ENCODE peak calls at places on chromosome 22, in nine cellular contexts. K, D, P, W, S, T, G, V and R are unnamed samples. For H3K9me3, the result is how much of the 10 kb centered on the place peaks cover.

GRCh38 chr22:28108851-28109250 is 189.8 kb upstream of the PITPNB start:
- DNase-seq in G (no peak), S (no peak), T (no peak), W (no peak), V (no peak), K (no peak), P (no peak), D (no peak), R (no peak)

GRCh38 chr22:18114495-18114894 is 3.9 kb downstream of the TUBA8 start:
- DNase-seq in V (no peak), G (peak), S (no peak), W (no peak), D (no peak), P (no peak), T (no peak), K (no peak), R (no peak)

GRCh38 chr22:17108256-17109112 is 12.7 kb downstream of the TMEM121B start:
- DNase-seq in V (no peak), S (no peak), W (no peak), D (peak), T (no peak), K (no peak), P (no peak), G (no peak), R (no peak)

GRCh38 chr22:28909375-28909774 is 26.0 kb downstream of the ZNRF3 start:
- DNase-seq in P (no peak), D (no peak), G (no peak), V (no peak), T (no peak), S (no peak), W (no peak), K (no peak), R (no peak)

GRCh38 chr22:20781272-20781990 is 7.5 kb downstream of the SERPIND1 start:
- DNase-seq in T (no peak), P (no peak), W (no peak), K (no peak), V (no peak), G (no peak), D (no peak), S (no peak), R (no peak)

GRCh38 chr22:45335021-45335818 is 25.5 kb downstream of the FAM118A start:
- DNase-seq in T (no peak), G (peak), W (peak), S (no peak), V (no peak), K (peak), P (no peak), D (no peak), R (peak)

GRCh38 chr22:30890689-30891442 is 77.7 kb downstream of the MORC2 start:
- DNase-seq in V (peak), G (no peak), D (peak), T (peak), S (no peak), K (peak), W (no peak), P (no peak), R (peak)

GRCh38 chr22:45268958-45269844 is 15.5 kb upstream of the UPK3A start:
- DNase-seq in W (peak), P (peak), T (peak), S (peak), D (peak), K (peak), G (peak), V (peak), R (peak)

GRCh38 chr22:30214703-30215405 is 31.7 kb downstream of the LIF start:
- DNase-seq in K (no peak), W (no peak), G (no peak), V (no peak), P (no peak), T (no peak), S (no peak), D (no peak), R (no peak)

GRCh38 chr22:26615149-26615548 is 2.7 kb downstream of the CRYBB1 start:
- DNase-seq in S (no peak), K (no peak), P (no peak), D (no peak), G (no peak), W (no peak), T (no peak), V (no peak), R (no peak)

GRCh38 chr22:46129390-46130041 is 20.8 kb upstream of the PPARA start:
- DNase-seq in V (no peak), K (peak), S (no peak), D (peak), T (no peak), P (no peak), W (no peak), G (no peak), R (peak)

GRCh38 chr22:42644422-42645340 is 4.3 kb upstream of the ATP5MGL start:
- DNase-seq in W (no peak), G (no peak), D (no peak), S (no peak), V (no peak), T (peak), K (peak), P (no peak), R (peak)

GRCh38 chr22:29331213-29331612 is 15.7 kb upstream of the RASL10A start:
- DNase-seq in K (no peak), D (no peak), W (no peak), S (no peak), T (no peak), V (no peak), P (no peak), G (no peak), R (no peak)

GRCh38 chr22:26689553-26690301 is 32.3 kb downstream of the MIAT start:
- DNase-seq in S (no peak), G (no peak), T (no peak), D (no peak), K (no peak), W (no peak), V (no peak), P (no peak), R (no peak)

GRCh38 chr22:38180841-38181452 is 683 bp downstream of the PLA2G6 start:
- DNase-seq in W (peak), K (peak), P (peak), T (peak), D (peak), V (no peak), S (peak), G (peak), R (peak)

GRCh38 chr22:20406686-20407408 is 12.9 kb downstream of the ZNF74 start:
- DNase-seq in V (no peak), W (no peak), P (no peak), G (no peak), K (no peak), T (no peak), D (no peak), S (no peak), R (no peak)

GRCh38 chr22:19523240-19524169 is 705 bp downstream of the CLDN5 start:
- DNase-seq in G (no peak), S (no peak), V (no peak), K (no peak), D (no peak), T (no peak), P (no peak), W (no peak), R (no peak)

GRCh38 chr22:47552024-47552423 is 789.6 kb downstream of the TBC1D22A start:
- DNase-seq in T (no peak), D (no peak), V (no peak), S (peak), P (no peak), W (no peak), G (no peak), K (no peak), R (no peak)

GRCh38 chr22:47551438-47551788 is 789.0 kb downstream of the TBC1D22A start:
- DNase-seq in V (no peak), W (no peak), G (no peak), P (no peak), S (no peak), D (no peak), T (peak), K (no peak), R (no peak)

GRCh38 chr22:47552541-47553205 is 790.2 kb downstream of the TBC1D22A start:
- DNase-seq in S (peak), P (no peak), T (no peak), G (no peak), V (no peak), D (peak), K (no peak), W (no peak), R (no peak)

GRCh38 chr22:47550524-47551437 is 788.3 kb downstream of the TBC1D22A start:
- DNase-seq in W (no peak), T (peak), P (no peak), D (no peak), S (peak), V (no peak), G (no peak), K (no peak), R (no peak)

DNA sequence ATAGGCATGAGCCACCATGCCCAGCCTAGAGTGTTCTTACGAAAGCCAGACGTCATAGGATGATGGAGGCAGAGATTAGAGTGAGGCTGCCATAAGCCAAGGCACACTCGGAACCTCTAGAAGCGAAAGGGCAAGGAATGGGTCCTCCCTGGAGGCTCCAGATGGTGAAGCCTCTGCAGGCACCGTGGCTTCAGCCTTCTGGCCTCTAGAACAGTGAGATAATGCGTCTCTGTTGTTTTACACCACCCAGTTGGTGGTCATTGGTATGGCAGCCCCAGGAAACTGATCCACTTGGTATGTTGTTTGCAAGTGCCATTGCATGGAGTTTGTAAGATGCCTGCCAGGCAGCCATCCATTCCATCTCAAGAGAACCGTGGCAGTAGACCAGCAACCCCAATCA is 791.0 kb downstream of the TBC1D22A start:
- DNase-seq in G (no peak), P (no peak), V (no peak), K (no peak), S (peak), D (no peak), W (no peak), T (no peak), R (no peak)
- H3K9me3 ChIP-seq in G (under half), P (under half), V (under half), K (under half), S (under half), D (under half), W (under half), T (under half), R (under half)

GRCh38 chr22:36563001-36563400 is 34.0 kb upstream of the EIF3D start:
- DNase-seq in D (no peak), K (no peak), W (no peak), T (no peak), P (no peak), G (no peak), S (no peak), V (no peak), R (no peak)
- TF ChIP-seq CTCF in D (no peak), K (no peak), W (no peak), T (no peak), P (no peak), G (no peak), S (no peak), V (no peak), R (no peak)

GRCh38 chr22:23359583-23360123 is 179.3 kb downstream of the BCR start:
- DNase-seq in T (no peak), K (no peak), S (no peak), D (no peak), P (no peak), W (no peak), G (no peak), V (no peak), R (no peak)

GRCh38 chr22:23353696-23354095 is 173.4 kb downstream of the BCR start:
- DNase-seq in P (no peak), V (no peak), D (no peak), W (no peak), S (no peak), G (no peak), K (no peak), T (no peak), R (no peak)

GRCh38 chr22:23357028-23357427 is 176.7 kb downstream of the BCR start:
- DNase-seq in W (no peak), S (no peak), V (no peak), D (no peak), P (no peak), K (no peak), G (no peak), T (no peak), R (no peak)

GRCh38 chr22:23353004-23353403 is 172.7 kb downstream of the BCR start:
- DNase-seq in W (no peak), T (no peak), S (no peak), K (no peak), V (no peak), G (no peak), D (no peak), P (no peak), R (no peak)

GRCh38 chr22:23356094-23356493 is 175.8 kb downstream of the BCR start:
- DNase-seq in P (no peak), D (no peak), T (no peak), K (no peak), G (no peak), V (no peak), W (no peak), S (no peak), R (no peak)
- H3K9me3 ChIP-seq in P (under half), D (under half), T (under half), K (under half), G (under half), V (under half), W (under half), S (under half), R (under half)

DNA sequence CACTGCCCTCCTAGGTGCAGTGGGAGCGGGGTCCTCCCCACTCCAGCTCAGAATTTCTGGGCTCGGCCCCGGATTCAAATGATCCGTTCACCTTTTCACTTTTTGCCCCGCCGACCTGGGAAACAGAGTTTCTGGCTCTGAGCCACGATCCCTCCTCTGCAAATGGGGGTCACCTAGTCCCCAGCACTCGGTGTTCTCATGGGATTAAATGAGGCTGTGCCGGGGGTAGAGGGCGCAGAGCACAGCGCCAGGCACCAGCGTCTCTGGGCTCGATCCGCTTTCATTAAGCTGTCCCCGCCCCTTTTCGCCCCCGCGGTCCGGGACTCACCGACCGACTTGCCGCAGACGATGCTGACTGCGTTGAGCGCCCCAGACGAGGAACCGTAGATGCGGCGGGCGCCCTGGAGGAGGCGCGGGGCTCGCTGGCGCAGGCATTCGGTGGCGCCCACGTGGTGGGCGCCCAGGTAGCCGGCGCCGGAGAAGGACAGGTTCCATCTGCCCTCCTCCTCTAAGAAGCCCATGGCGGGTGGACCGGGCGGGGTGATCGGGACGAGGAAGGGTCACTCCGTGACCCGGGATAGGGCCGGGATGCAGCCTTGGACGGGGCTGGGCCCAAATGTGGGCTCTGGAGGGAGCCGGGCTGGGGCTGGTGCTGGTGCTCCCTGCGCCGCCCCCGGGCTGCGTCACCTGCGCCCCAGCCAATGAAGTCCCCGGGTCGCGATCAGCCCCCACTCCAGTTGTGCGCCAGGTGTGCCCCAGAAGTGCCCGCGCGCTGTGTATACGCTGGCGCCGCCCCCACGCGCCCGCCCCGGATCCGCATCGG is at the start of gene PNPLA5:
- DNase-seq in G (no peak), S (no peak), D (peak), T (no peak), V (no peak), W (no peak), P (peak), K (no peak), R (no peak)
- TF ChIP-seq CTCF in G (no peak), S (no peak), D (no peak), T (no peak), V (no peak), W (no peak), P (no peak), K (no peak), R (no peak)

GRCh38 chr22:32122899-32123298 is 36.2 kb downstream of the C22orf42 start:
- DNase-seq in W (no peak), K (no peak), P (no peak), G (no peak), T (no peak), V (no peak), S (no peak), D (no peak), R (no peak)
- H3K9me3 ChIP-seq in W (under half), K (under half), P (under half), G (under half), T (under half), V (under half), S (under half), D (under half), R (under half)

DNA sequence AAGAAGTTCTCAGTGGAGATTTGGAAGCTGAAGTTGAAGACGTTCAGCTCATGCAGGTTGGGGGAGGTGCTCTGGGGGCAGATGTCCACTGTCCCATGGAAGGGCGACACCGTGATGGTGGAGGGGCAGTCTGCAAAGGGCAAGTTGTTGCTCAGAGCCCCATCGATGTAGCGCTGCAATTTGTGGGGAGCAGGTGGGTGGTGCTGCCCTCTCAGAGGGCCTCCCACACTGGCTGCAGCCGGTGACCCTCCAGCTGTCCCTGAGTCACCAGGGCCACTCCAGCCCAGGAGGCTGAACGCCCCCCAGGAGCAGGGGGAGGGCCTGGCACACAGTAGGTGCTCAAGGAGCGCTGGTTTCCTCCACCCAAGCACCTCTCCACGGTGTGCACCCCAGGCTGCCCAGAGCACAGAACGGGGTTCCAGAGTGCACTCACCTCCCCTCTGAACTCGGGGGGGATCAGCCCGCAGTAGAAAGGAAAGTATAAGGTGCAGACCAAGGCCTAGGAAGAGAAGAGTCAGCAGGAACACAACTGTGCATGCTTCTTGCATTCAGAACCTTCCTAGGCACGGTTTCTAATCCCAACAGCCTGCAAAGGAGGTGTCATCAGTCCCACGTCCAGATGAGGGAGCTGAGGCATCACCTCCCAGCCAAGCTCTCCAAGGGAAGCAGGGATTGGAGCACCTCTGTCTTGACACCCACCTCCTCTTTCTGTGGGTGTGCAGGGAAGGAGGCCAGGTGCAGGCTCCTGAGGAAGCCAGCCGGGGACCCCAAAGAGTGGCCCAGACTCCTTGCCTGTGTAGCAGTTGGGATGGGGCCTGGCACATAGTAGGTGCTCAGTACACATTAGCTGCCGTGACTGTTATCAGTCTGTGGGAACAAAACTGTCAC is 2.2 kb downstream of the PNPLA5 start:
- DNase-seq in T (no peak), K (no peak), V (peak), D (peak), G (no peak), W (no peak), S (no peak), P (peak), R (no peak)
- TF ChIP-seq CTCF in T (no peak), K (no peak), V (no peak), D (no peak), G (no peak), W (no peak), S (no peak), P (no peak), R (no peak)

DNA sequence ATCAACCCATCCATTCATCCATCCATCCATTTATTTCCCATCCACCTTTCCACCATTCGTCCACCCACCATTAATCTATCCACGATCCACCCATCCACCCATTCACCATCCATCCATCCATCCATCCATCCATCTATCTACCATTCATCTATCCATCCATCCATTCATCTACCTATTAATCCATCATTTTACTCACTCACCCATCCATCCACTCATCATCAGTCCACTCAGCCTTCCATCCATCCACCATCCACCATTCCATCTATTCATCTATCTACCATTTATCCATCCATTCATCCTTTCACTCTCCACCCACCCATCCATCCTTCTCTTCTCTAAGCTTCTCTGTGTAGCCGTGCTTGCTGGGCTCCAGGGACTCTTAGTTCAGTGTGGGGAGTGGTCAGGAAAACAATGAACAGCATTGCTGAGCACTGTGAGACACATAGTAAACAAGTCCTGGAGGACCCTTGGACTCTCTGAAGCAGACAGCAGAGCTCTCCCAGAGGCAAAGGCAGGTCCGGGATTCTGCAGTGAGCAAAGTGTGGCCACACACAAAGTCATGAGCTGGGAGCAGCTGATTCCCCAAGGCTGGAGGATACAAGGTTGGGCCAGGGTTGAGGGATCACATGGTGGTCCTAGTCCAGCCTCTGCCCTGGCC is 642.2 kb downstream of the BRD1 start:
- DNase-seq in W (no peak), D (peak), K (no peak), S (no peak), G (no peak), T (no peak), P (no peak), V (no peak), R (peak)
- H3K9me3 ChIP-seq in W (under half), D (under half), K (under half), S (under half), G (under half), T (under half), P (under half), V (under half), R (under half)